ENCODE peak calls at places on chromosome 19, in six cellular contexts. O, M, Q, X, P and D are unnamed samples.

GRCh38 chr19:47176071-47176626 is 45.5 kb downstream of the SAE1 start:
- DNase-seq in O (peak), M (no peak), Q (no peak), X (no peak), P (peak), D (peak)

GRCh38 chr19:18644144-18645034 is 7.6 kb downstream of the KLHL26 start:
- DNase-seq in O (no peak), M (no peak), Q (no peak), X (no peak), P (peak), D (no peak)

GRCh38 chr19:30529876-30530275 is 157.7 kb downstream of the ZNF536 start:
- DNase-seq in O (no peak), M (no peak), Q (no peak), X (no peak), P (no peak), D (no peak)

GRCh38 chr19:8158411-8159074 is 9.2 kb upstream of the FBN3 start:
- DNase-seq in O (peak), M (peak), Q (no peak), X (peak), P (peak), D (peak)

GRCh38 chr19:58387338-58388174 is 487 bp downstream of the RPS5 start:
- DNase-seq in O (no peak), M (no peak), Q (no peak), X (no peak), P (no peak), D (peak)

GRCh38 chr19:47110521-47111080 is 3.0 kb downstream of the ZC3H4 start:
- DNase-seq in O (no peak), M (no peak), Q (no peak), X (no peak), P (no peak), D (no peak)

GRCh38 chr19:57572415-57572947 is 6.2 kb downstream of the ZNF416 start:
- DNase-seq in O (no peak), M (no peak), Q (no peak), X (no peak), P (no peak), D (no peak)

GRCh38 chr19:679418-680286 is 3.5 kb downstream of the FSTL3 start:
- DNase-seq in O (peak), M (no peak), Q (no peak), X (peak), P (peak), D (peak)

GRCh38 chr19:2699413-2700142 is 2.9 kb downstream of the GNG7 start:
- DNase-seq in O (no peak), M (no peak), Q (no peak), X (no peak), P (no peak), D (no peak)

GRCh38 chr19:2213799-2214198 is 22.3 kb downstream of the PLEKHJ1 start:
- DNase-seq in O (no peak), M (no peak), Q (no peak), X (no peak), P (peak), D (no peak)

GRCh38 chr19:41223431-41224234 is 4.6 kb downstream of the AXL start:
- DNase-seq in O (peak), M (peak), Q (peak), X (peak), P (no peak), D (peak)

GRCh38 chr19:17327654-17328516 is 6.8 kb downstream of the ANO8 start:
- DNase-seq in O (no peak), M (peak), Q (peak), X (peak), P (peak), D (peak)

GRCh38 chr19:41575998-41576397 is at the start of gene CEACAM21:
- DNase-seq in O (no peak), M (no peak), Q (no peak), X (no peak), P (peak), D (no peak)

GRCh38 chr19:46944918-46945628 is 74.6 kb upstream of the NPAS1 start:
- DNase-seq in O (peak), M (peak), Q (peak), X (peak), P (no peak), D (peak)

GRCh38 chr19:2820112-2820702 is 539 bp downstream of the ZNF554 start:
- DNase-seq in O (no peak), M (peak), Q (no peak), X (peak), P (no peak), D (peak)

GRCh38 chr19:8487137-8487851 is 15.1 kb downstream of the PRAM1 start:
- DNase-seq in O (no peak), M (no peak), Q (no peak), X (no peak), P (peak), D (no peak)

GRCh38 chr19:39613597-39613996 is 11.3 kb downstream of the LGALS13 start:
- DNase-seq in O (no peak), M (no peak), Q (no peak), X (no peak), P (no peak), D (no peak)

GRCh38 chr19:37217855-37218591 is at the start of gene ZNF383:
- DNase-seq in O (peak), M (peak), Q (peak), X (peak), P (peak), D (peak)
- H2BK120ac ChIP-seq in O (peak), M (no peak), Q (peak), X (no peak), P (peak), D (no peak)

DNA sequence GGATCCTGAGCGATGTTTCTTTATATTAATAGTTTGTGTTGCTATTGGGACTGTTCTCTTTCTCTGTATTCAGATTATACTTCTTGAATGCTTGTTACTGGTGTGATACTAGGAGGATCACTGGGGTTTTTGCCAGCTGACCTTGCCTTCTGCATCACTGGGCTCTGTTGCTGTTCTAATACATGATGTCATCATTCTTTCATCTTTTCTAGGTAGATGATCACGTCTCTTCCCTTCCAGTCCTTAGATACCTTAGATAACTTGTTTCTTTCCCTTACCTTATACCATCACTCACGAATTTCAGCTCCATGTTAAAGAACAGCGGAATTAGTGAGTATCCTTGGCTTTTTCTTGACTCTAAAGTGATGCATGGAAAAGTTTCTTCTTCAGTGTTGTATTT is at the start of gene OR10H3:
- DNase-seq in O (no peak), M (no peak), Q (no peak), X (no peak), P (no peak), D (no peak)
- H3K14ac ChIP-seq in O (no peak), M (no peak), Q (no peak), X (no peak), P (no peak), D (no peak)

GRCh38 chr19:38496603-38497487 is 63.4 kb downstream of the RYR1 start:
- DNase-seq in O (no peak), M (no peak), Q (no peak), X (no peak), P (no peak), D (no peak)
- H2BK120ac ChIP-seq in O (no peak), M (no peak), Q (no peak), X (no peak), P (no peak), D (no peak)

DNA sequence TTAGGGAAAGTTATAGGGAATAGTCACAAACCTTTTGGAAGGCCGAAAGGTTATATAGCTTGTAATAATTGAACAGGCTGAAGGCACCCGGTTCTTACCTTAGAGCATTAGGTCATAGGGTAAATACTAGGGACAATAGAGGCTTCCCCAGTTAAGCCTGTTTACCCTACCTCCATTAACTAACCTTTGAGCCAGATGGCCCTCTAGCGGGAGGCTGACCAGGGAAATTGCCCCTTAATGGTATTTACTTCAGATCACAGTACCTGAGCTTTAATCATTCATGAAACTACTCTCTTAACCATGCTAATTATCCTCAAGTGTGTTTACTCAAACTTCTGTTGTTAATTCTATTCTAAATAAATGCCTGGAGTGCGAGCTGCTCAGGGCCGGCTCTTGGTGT is 20.4 kb upstream of the ZNF83 start:
- DNase-seq in O (no peak), M (no peak), Q (no peak), X (no peak), P (no peak), D (no peak)
- H3K14ac ChIP-seq in O (no peak), M (no peak), Q (no peak), X (no peak), P (no peak), D (no peak)

DNA sequence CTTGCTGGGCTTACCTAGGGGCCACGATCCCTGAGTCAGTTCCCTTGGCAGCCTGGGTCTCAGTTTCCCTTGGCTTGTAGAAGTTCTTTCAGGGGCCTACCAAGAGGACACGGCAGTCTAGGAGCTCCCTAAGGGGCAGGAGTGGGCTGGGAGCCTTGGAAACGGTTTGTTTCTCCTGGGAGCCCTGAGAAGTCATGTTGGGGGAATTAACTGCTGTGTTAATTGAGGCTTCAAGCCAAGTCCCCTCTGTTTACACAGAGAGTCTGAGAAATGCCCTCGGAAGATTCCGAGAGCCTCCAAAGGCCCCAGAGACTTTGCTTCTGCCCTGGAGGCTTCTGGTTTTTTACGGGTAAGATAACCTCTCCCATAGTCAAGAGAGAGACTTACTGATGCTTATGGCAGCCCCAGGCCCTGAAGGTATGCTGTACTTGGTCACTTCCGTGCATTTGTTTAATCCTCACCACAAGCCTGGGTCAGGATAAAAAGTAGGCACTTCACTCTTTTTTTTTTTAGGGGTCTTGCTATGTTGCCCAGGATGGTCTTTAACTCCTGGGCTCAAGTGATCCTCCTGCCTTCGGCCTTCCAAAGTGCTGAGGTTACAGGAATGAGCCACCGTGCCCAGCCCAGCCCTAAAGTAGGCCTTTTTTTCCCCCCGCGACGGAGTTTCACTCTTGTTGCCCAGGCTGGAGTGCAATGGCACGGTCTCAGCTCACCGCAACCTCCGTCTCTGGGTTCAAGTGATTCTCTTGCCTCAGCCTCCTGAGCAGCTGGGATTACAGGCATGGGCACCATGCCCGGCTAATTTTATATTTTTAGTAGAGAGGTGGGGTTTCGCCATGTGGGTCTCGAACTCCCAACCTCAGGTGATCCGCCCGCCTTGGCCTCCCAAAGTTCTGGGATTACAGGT is 15.1 kb downstream of the IER2 start:
- DNase-seq in O (no peak), M (no peak), Q (no peak), X (no peak), P (peak), D (peak)
- H2BK120ac ChIP-seq in O (peak), M (peak), Q (peak), X (no peak), P (peak), D (peak)

DNA sequence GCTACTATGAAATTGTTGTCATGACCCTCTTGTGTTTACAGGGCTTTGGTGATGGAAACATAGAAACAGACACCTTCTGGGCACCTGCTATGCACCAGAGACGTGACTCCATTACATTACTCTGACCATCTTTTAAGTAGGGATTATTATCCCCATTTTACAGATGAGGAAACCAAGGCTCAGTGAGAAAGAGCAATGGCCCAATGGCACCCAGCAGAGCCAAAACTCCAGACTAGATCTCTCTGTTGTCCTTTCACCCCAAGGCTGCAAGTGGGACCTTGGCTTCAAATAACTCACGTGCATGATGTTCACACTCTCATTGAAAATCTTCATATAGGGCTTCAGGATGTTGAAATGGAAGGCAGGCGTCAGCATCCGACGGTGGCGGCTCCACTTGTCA is 5.9 kb downstream of the CYP4F2 start:
- DNase-seq in O (no peak), M (no peak), Q (no peak), X (no peak), P (no peak), D (no peak)
- H3K14ac ChIP-seq in O (no peak), M (no peak), Q (no peak), X (no peak), P (no peak), D (no peak)

DNA sequence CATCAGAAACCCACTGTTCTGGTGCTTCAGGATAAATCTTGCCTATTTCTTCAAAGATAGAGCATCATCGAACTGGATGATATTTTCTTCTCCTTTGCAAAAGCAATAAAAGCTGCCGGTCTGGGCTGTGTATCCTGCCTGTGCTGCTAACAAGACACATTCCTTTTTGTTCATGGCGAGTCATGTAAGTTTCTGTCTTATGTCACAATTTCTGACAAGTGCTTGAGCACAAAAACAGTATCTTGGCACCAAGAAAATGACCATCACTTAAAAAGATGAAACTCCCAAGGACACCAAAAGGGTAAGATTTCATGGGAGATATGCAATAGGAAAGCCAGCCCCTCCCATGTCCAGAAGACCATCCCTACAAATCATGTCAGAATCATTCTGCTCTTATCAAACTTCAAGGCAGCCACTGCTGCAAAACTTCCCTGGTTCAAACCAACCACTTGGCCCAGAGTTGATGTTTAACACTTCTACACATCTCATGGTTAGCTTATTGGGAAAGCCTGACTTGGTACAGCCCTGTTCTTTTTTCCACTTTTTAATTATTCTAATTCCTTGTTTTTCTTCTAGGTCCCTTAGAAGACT is 375.4 kb upstream of the ZNF507 start:
- DNase-seq in O (no peak), M (no peak), Q (no peak), X (no peak), P (no peak), D (peak)
- H2BK120ac ChIP-seq in O (no peak), M (no peak), Q (no peak), X (no peak), P (no peak), D (no peak)

GRCh38 chr19:5916201-5916708 is 2.2 kb downstream of the CAPS start:
- DNase-seq in O (no peak), M (no peak), Q (no peak), X (no peak), P (no peak), D (no peak)

GRCh38 chr19:5917431-5918107 is 3.5 kb downstream of the CAPS start:
- DNase-seq in O (no peak), M (no peak), Q (no peak), X (no peak), P (no peak), D (no peak)

GRCh38 chr19:5914358-5914774 is 312 bp downstream of the CAPS start:
- DNase-seq in O (no peak), M (no peak), Q (no peak), X (no peak), P (no peak), D (no peak)

GRCh38 chr19:5914946-5915781 is 1.1 kb downstream of the CAPS start:
- DNase-seq in O (no peak), M (no peak), Q (no peak), X (no peak), P (peak), D (no peak)

DNA sequence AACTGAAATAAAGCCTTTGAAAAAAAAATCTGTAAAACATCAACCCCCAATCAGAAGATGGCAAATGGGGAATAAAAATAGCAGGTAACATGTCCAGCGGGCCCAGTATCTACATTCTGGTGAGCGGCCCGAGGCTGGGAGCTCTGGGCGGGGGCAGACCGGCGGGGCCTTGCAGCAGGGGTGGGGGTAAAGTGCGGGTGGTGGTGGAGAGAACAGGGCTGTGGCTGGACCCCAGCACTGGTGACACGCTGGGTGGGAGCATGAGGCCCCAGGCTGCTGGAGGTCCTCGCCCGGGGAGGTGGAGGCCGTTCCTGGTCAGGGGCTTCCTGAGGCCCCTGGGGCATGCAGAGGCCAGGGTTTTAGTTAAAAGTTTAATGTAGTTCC is 1.7 kb downstream of the CAPS start:
- DNase-seq in O (no peak), M (no peak), Q (no peak), X (no peak), P (peak), D (no peak)
- H3K14ac ChIP-seq in O (no peak), M (no peak), Q (no peak), X (no peak), P (peak), D (no peak)

GRCh38 chr19:55253842-55254624 is 4.8 kb downstream of the PPP6R1 start:
- DNase-seq in O (no peak), M (no peak), Q (no peak), X (no peak), P (peak), D (no peak)
- H2BK120ac ChIP-seq in O (no peak), M (no peak), Q (no peak), X (no peak), P (no peak), D (no peak)

DNA sequence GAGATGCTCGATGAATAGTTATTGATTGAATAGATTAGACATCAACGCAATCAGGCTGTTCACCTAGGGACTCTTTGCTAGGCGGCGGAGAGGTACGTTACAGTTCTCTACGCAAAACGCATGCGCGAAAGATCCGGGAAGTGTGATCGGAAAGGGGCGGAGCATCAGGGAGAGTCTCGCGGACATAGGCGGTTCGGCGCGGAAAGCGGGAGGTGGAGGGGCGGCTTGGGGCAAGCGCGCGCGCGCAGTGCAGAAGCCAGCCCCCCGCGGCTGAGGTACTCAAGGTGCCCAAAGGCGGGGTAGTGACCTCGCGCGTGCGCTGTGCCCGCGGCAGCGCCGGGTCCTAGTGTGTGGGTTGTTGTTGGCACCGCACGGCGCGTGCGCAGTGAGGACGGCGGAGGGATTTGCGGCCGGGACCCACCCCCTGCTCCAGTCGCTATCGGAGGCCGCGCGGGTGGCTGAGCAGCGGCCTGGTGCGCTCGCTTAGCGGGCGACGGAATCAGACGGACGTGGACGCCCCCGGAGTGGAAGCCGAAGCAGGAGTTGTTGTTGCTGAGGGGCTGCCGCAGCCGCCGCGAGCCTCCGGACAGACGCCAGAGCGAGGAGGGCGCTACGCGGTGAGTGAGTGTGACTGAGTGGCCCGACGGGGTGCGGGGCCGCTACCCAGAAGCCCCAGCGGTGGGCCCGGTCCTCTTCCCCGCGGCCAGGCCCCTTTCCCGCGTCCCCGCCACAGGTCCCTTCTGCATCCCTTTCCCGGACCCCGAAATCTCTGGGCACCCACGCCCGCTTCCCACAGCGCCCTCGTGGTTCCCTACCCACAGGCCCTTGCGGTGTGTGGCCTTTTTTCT is at the start of gene SNRNP70:
- DNase-seq in O (peak), M (peak), Q (peak), X (peak), P (peak), D (peak)
- H3K14ac ChIP-seq in O (peak), M (peak), Q (no peak), X (peak), P (peak), D (peak)